ENCODE peak calls at places on chromosomes 5 and 9, in six cellular contexts. B is left ventricle myocardium inferior, N is gastrocnemius medialis, Z is psoas muscle, C is astrocyte, W is SJCRH30. X is an unnamed sample.

GRCh38 chr9:19629506-19629905 is 159.3 kb downstream of the SLC24A2 start:
- DNase-seq in N (no peak), C (no peak), Z (no peak), B (no peak), W (no peak), X (no peak)

GRCh38 chr5:126499742-126500396 is 76.7 kb downstream of the GRAMD2B start:
- DNase-seq in W (no peak), B (no peak), N (no peak), Z (no peak), C (no peak), X (no peak)

GRCh38 chr5:150789943-150790611 is 11.5 kb downstream of the SMIM3 start:
- DNase-seq in Z (peak; percentile 53), B (no peak), W (peak; percentile 46), C (peak; percentile 100), N (no peak), X (peak; percentile 97)

GRCh38 chr5:158382473-158382872 is 523.5 kb upstream of the CLINT1 start:
- DNase-seq in Z (peak; percentile 70), W (peak; percentile 80), B (peak; percentile 60), N (peak; percentile 44), C (peak; percentile 95), X (peak; percentile 98)

GRCh38 chr5:68154119-68154857 is 61.3 kb upstream of the PIK3R1 start:
- DNase-seq in B (no peak), W (no peak), N (no peak), C (no peak), Z (no peak), X (no peak)

GRCh38 chr5:2094616-2094995 is 211.9 kb upstream of the IRX4 start:
- DNase-seq in B (no peak), N (peak; percentile 4), W (no peak), C (no peak), Z (no peak), X (no peak)

GRCh38 chr5:179596421-179596820 is 27.1 kb downstream of the HNRNPH1 start:
- DNase-seq in Z (no peak), C (no peak), N (no peak), W (no peak), B (no peak), X (no peak)

GRCh38 chr5:172659909-172660628 is 19.0 kb downstream of the NEURL1B start:
- DNase-seq in B (peak; percentile 91), W (peak; percentile 99), Z (peak; percentile 88), C (peak; percentile 84), N (peak; percentile 47), X (peak; percentile 53)

GRCh38 chr9:16033921-16034320 is 481.1 kb downstream of the CCDC171 start:
- DNase-seq in N (no peak), B (no peak), W (no peak), Z (no peak), C (no peak), X (no peak)

GRCh38 chr5:172732201-172732865 is 38.7 kb downstream of the DUSP1 start:
- DNase-seq in N (no peak), B (no peak), Z (no peak), C (no peak), W (no peak), X (no peak)

GRCh38 chr9:98091735-98092632 is 27.0 kb downstream of the TRIM14 start:
- DNase-seq in C (no peak), W (no peak), B (no peak), Z (no peak), N (no peak), X (no peak)

DNA sequence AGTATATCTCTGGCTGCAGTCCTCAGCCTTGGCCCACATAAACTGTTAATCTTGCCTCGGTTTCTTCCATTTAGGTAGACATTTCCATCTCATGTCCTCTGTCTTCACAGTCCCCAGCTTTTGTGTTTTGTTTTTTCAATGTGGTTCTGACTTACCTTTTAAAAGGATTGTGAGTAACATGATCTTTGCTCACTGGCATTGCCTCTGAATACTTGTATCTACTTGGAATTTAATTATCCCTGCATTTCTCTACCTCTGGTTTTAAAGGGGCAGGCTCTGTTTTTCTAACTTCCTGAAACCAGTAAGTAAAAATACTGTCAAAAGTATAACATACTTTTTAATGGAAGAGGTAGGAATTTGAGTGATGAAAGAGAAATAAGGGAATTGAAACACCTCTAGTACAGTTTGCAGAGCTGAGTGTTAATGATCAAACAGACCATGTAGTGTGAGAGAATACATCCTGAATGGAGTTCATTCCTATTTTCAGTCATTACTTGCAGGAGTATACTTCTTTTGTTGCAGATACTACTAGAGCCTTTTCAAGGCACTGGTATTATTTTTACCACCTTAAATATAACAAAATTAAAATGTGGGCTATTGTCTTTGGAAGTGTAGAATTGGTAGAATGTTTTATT is 62.6 kb downstream of the MTREX start:
- DNase-seq in W (no peak), N (no peak), B (no peak), C (no peak), Z (no peak), X (no peak)
- H3K36me3 ChIP-seq in W (peaks cover 57% of the 10 kb centered on the region), N (no peaks in the 10 kb centered on the region), B (peaks cover 74% of the 10 kb centered on the region), C (peaks cover 24% of the 10 kb centered on the region), Z (peaks cover 3% of the 10 kb centered on the region), X (peaks cover 63% of the 10 kb centered on the region)

GRCh38 chr5:169648725-169649124 is 11.7 kb downstream of the DOCK2 start:
- DNase-seq in Z (no peak), C (peak; percentile 92), N (no peak), B (peak; percentile 53), W (peak; percentile 60), X (peak; percentile 89)
- H3K36me3 ChIP-seq in Z (no peaks in the 10 kb centered on the region), C (no peaks in the 10 kb centered on the region), N (no peaks in the 10 kb centered on the region), B (no peaks in the 10 kb centered on the region), W (no peaks in the 10 kb centered on the region), X (no peaks in the 10 kb centered on the region)

DNA sequence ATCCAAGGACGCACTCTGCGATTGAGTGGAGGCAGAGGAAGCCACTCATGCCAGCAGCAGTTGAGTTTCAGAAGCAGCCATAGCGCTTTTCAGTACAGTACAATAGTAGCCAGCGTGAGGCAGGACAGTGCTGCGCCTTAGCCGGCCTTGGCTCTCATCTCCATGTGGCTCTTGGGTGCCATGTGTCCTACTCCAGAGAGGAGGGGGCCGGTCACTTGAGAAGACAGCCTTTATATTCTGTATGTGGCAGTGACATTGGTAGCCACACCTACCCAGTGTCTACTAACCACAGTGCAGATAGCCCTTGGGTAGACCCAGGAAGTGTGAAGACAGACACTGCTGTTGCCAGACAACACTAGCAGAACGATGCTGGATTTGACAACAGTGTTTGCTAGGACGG is 42.3 kb downstream of the FAM78A start:
- DNase-seq in Z (no peak), B (no peak), W (no peak), N (no peak), C (no peak), X (no peak)
- H3K36me3 ChIP-seq in Z (peaks cover 5% of the 10 kb centered on the region), B (peaks cover 51% of the 10 kb centered on the region), W (peaks cover 45% of the 10 kb centered on the region), N (no peaks in the 10 kb centered on the region), C (peaks cover 29% of the 10 kb centered on the region), X (peaks cover 32% of the 10 kb centered on the region)

DNA sequence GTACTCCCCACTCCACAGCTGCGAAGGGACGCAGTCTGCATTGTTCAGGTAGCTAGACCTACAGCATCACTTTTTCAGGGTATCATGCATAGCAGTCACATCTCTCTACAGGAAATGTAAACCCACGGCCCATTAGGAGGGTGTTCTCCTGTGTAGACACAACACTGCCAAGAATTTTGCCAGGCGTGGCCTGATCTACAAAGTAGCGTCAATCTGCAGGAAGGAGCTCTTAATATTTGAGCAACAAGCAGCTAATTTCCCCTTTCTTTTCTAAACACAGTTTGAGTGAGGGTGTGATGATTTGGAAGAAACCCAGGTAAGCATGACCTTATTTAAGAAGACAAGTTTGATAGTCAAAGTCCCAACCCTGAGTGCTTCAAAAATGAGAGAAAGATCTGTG is 419.0 kb downstream of the GADD45G start:
- DNase-seq in Z (no peak), W (no peak), N (no peak), B (no peak), C (no peak), X (no peak)
- H3K36me3 ChIP-seq in Z (no peaks in the 10 kb centered on the region), W (no peaks in the 10 kb centered on the region), N (no peaks in the 10 kb centered on the region), B (no peaks in the 10 kb centered on the region), C (no peaks in the 10 kb centered on the region), X (no peaks in the 10 kb centered on the region)

GRCh38 chr9:95065224-95065623 is 252.3 kb downstream of the FANCC start:
- DNase-seq in N (no peak), B (no peak), C (no peak), W (no peak), Z (peak; percentile 56), X (no peak)

GRCh38 chr9:95070549-95071021 is 246.9 kb downstream of the FANCC start:
- DNase-seq in C (no peak), B (no peak), W (no peak), N (no peak), Z (peak; percentile 58), X (no peak)

GRCh38 chr9:95063300-95063699 is 254.2 kb downstream of the FANCC start:
- DNase-seq in B (no peak), Z (no peak), N (no peak), C (no peak), W (no peak), X (no peak)

GRCh38 chr9:95067888-95068287 is 249.6 kb downstream of the FANCC start:
- DNase-seq in Z (no peak), B (no peak), N (no peak), W (no peak), C (no peak), X (no peak)

DNA sequence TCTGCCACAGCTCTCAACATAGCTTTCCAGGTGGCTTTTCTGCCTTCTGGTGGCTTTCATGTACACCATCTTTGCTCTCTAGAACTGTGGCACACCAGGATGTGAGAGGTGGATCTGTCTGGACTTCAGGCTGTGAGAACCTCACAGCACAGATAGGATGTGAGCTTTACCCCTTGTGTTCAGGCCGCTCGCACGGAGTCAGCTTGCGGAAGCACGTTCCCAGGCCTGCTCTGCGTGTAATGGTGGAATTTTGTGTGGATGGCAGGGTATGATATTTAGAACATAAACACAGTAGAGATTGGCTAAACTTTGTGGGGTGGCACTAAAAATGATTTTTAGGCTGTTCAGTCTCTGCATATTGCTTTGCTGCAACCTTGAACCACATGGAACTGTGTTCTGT is 250.5 kb downstream of the FANCC start:
- DNase-seq in W (no peak), Z (no peak), C (no peak), B (no peak), N (no peak), X (no peak)
- H3K36me3 ChIP-seq in W (peaks cover 84% of the 10 kb centered on the region), Z (no peaks in the 10 kb centered on the region), C (peaks cover 51% of the 10 kb centered on the region), B (peaks cover 63% of the 10 kb centered on the region), N (no peaks in the 10 kb centered on the region), X (peaks cover 89% of the 10 kb centered on the region)

DNA sequence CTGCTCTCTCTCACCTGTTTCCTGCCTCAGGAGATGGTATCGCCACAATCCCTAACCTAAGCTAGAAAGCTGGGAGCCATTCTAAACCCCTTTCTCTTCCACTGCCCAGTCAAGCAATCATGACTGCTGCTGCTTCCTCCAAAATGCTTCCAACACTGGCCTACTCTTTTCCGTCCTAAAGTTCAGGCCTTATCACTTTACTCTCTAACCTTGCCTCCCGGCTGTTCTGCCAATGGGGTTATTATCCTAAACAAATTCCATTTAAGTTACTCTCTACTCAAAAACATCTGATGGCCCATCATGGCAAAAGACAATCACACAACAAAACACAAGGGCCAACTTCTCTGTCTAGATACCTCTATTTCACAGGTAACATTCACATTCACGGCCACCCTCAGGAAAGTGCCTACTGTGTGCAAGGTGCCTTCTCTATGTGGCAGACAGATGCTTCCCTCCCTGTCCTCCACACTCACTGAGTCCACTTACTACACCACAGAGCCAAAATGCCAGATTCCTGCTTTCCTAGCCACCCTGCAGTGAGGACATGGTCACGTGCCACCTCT is 168.0 kb downstream of the CDK5RAP2 start:
- DNase-seq in N (no peak), C (no peak), Z (no peak), W (no peak), B (no peak), X (no peak)
- H3K36me3 ChIP-seq in N (no peaks in the 10 kb centered on the region), C (peaks cover under 1% of the 10 kb centered on the region), Z (peaks cover 6% of the 10 kb centered on the region), W (peaks cover 56% of the 10 kb centered on the region), B (peaks cover 54% of the 10 kb centered on the region), X (peaks cover 37% of the 10 kb centered on the region)

X was measured in MG63.